ENCODE peak calls at places on chromosome 15, in seven cellular contexts. One of them, this sample, is unnamed.

GRCh38 chr15:23075927-23076326 is 36.6 kb upstream of the TUBGCP5 start:
- DNase-seq in cardiac muscle cell: no peak
- DNase-seq in fibroblast of the aortic adventitia: no peak
- DNase-seq in GM06990: no peak
- DNase-seq in BE2C: no peak
- DNase-seq in AG09309: no peak
- DNase-seq in mammary epithelial cell: no peak
- DNase-seq in this sample: no peak

GRCh38 chr15:25763206-25763880 is 99.8 kb downstream of the ATP10A start:
- DNase-seq in cardiac muscle cell: no peak
- DNase-seq in fibroblast of the aortic adventitia: no peak
- DNase-seq in GM06990: no peak
- DNase-seq in BE2C: no peak
- DNase-seq in AG09309: no peak
- DNase-seq in mammary epithelial cell: no peak
- DNase-seq in this sample: no peak

GRCh38 chr15:77021088-77021481 is 26.2 kb downstream of the PSTPIP1 start:
- DNase-seq in cardiac muscle cell: peak
- DNase-seq in fibroblast of the aortic adventitia: no peak
- DNase-seq in GM06990: no peak
- DNase-seq in BE2C: peak
- DNase-seq in AG09309: no peak
- DNase-seq in mammary epithelial cell: no peak
- DNase-seq in this sample: no peak

GRCh38 chr15:90780916-90781315 is 63.8 kb downstream of the BLM start:
- DNase-seq in cardiac muscle cell: no peak
- DNase-seq in fibroblast of the aortic adventitia: no peak
- DNase-seq in GM06990: no peak
- DNase-seq in BE2C: no peak
- DNase-seq in AG09309: no peak
- DNase-seq in mammary epithelial cell: no peak
- DNase-seq in this sample: peak

GRCh38 chr15:51814616-51815015 is 14.8 kb upstream of the TMOD3 start:
- DNase-seq in cardiac muscle cell: no peak
- DNase-seq in fibroblast of the aortic adventitia: no peak
- DNase-seq in GM06990: no peak
- DNase-seq in BE2C: no peak
- DNase-seq in AG09309: no peak
- DNase-seq in mammary epithelial cell: no peak
- DNase-seq in this sample: no peak

GRCh38 chr15:64224508-64224907 is 61.7 kb upstream of the PPIB start:
- DNase-seq in cardiac muscle cell: peak
- DNase-seq in fibroblast of the aortic adventitia: peak
- DNase-seq in GM06990: no peak
- DNase-seq in BE2C: peak
- DNase-seq in AG09309: peak
- DNase-seq in mammary epithelial cell: peak
- DNase-seq in this sample: no peak

GRCh38 chr15:75925440-75925839 is 21.8 kb downstream of the FBXO22 start:
- DNase-seq in cardiac muscle cell: no peak
- DNase-seq in fibroblast of the aortic adventitia: no peak
- DNase-seq in GM06990: no peak
- DNase-seq in BE2C: no peak
- DNase-seq in AG09309: no peak
- DNase-seq in mammary epithelial cell: no peak
- DNase-seq in this sample: no peak

GRCh38 chr15:33200444-33200843 is 5.9 kb upstream of the FMN1 start:
- DNase-seq in cardiac muscle cell: no peak
- DNase-seq in fibroblast of the aortic adventitia: no peak
- DNase-seq in GM06990: no peak
- DNase-seq in BE2C: no peak
- DNase-seq in AG09309: no peak
- DNase-seq in mammary epithelial cell: no peak
- DNase-seq in this sample: no peak

GRCh38 chr15:30953731-30954378 is 37.6 kb downstream of the MTMR10 start:
- DNase-seq in cardiac muscle cell: no peak
- DNase-seq in fibroblast of the aortic adventitia: peak
- DNase-seq in GM06990: no peak
- DNase-seq in BE2C: no peak
- DNase-seq in AG09309: peak
- DNase-seq in mammary epithelial cell: peak
- DNase-seq in this sample: no peak

GRCh38 chr15:88247914-88248313 is 8.6 kb downstream of the NTRK3 start:
- DNase-seq in cardiac muscle cell: no peak
- DNase-seq in fibroblast of the aortic adventitia: no peak
- DNase-seq in GM06990: no peak
- DNase-seq in BE2C: no peak
- DNase-seq in AG09309: no peak
- DNase-seq in mammary epithelial cell: no peak
- DNase-seq in this sample: no peak

GRCh38 chr15:50884583-50884982 is 23.9 kb upstream of the AP4E1 start:
- DNase-seq in cardiac muscle cell: no peak
- DNase-seq in fibroblast of the aortic adventitia: peak
- DNase-seq in GM06990: no peak
- DNase-seq in BE2C: no peak
- DNase-seq in AG09309: peak
- DNase-seq in mammary epithelial cell: peak
- DNase-seq in this sample: no peak

GRCh38 chr15:49223536-49224274 is 53.7 kb downstream of the GALK2 start:
- DNase-seq in cardiac muscle cell: no peak
- DNase-seq in fibroblast of the aortic adventitia: no peak
- DNase-seq in GM06990: no peak
- DNase-seq in BE2C: no peak
- DNase-seq in AG09309: no peak
- DNase-seq in mammary epithelial cell: no peak
- DNase-seq in this sample: no peak

GRCh38 chr15:96029172-96029571 is 301.3 kb upstream of the NR2F2 start:
- DNase-seq in cardiac muscle cell: no peak
- DNase-seq in fibroblast of the aortic adventitia: no peak
- DNase-seq in GM06990: no peak
- DNase-seq in BE2C: no peak
- DNase-seq in AG09309: no peak
- DNase-seq in mammary epithelial cell: no peak
- DNase-seq in this sample: no peak

GRCh38 chr15:86054338-86054737 is 25.3 kb upstream of the AGBL1 start:
- DNase-seq in cardiac muscle cell: no peak
- DNase-seq in fibroblast of the aortic adventitia: no peak
- DNase-seq in GM06990: no peak
- DNase-seq in BE2C: no peak
- DNase-seq in AG09309: no peak
- DNase-seq in mammary epithelial cell: no peak
- DNase-seq in this sample: no peak

GRCh38 chr15:63234479-63234878 is 42.9 kb upstream of the APH1B start:
- DNase-seq in cardiac muscle cell: no peak
- DNase-seq in fibroblast of the aortic adventitia: peak
- DNase-seq in GM06990: no peak
- DNase-seq in BE2C: no peak
- DNase-seq in AG09309: no peak
- DNase-seq in mammary epithelial cell: peak
- DNase-seq in this sample: no peak

GRCh38 chr15:99123706-99124451 is 19.0 kb downstream of the SYNM start:
- DNase-seq in cardiac muscle cell: peak
- DNase-seq in fibroblast of the aortic adventitia: peak
- DNase-seq in GM06990: no peak
- DNase-seq in BE2C: peak
- DNase-seq in AG09309: peak
- DNase-seq in mammary epithelial cell: peak
- DNase-seq in this sample: no peak

GRCh38 chr15:74489518-74490338 is 28.8 kb upstream of the UBL7 start:
- DNase-seq in cardiac muscle cell: peak
- DNase-seq in fibroblast of the aortic adventitia: peak
- DNase-seq in GM06990: peak
- DNase-seq in BE2C: peak
- DNase-seq in AG09309: no peak
- DNase-seq in mammary epithelial cell: peak
- DNase-seq in this sample: peak

GRCh38 chr15:36331531-36332275 is 247.7 kb upstream of the CDIN1 start:
- DNase-seq in cardiac muscle cell: no peak
- DNase-seq in fibroblast of the aortic adventitia: peak
- DNase-seq in GM06990: no peak
- DNase-seq in BE2C: no peak
- DNase-seq in AG09309: peak
- DNase-seq in mammary epithelial cell: no peak
- DNase-seq in this sample: no peak

GRCh38 chr15:63189955-63190691 is 717 bp downstream of the RAB8B start:
- DNase-seq in cardiac muscle cell: no peak
- DNase-seq in fibroblast of the aortic adventitia: peak
- DNase-seq in GM06990: no peak
- DNase-seq in BE2C: no peak
- DNase-seq in AG09309: no peak
- DNase-seq in mammary epithelial cell: no peak
- DNase-seq in this sample: no peak

GRCh38 chr15:45773149-45773548 is 138.3 kb downstream of the SQOR start:
- DNase-seq in cardiac muscle cell: no peak
- DNase-seq in fibroblast of the aortic adventitia: no peak
- DNase-seq in GM06990: no peak
- DNase-seq in BE2C: no peak
- DNase-seq in AG09309: no peak
- DNase-seq in mammary epithelial cell: peak
- DNase-seq in this sample: no peak

GRCh38 chr15:39874890-39875549 is 45.0 kb downstream of the GPR176 start:
- DNase-seq in cardiac muscle cell: peak
- DNase-seq in fibroblast of the aortic adventitia: peak
- DNase-seq in GM06990: peak
- DNase-seq in BE2C: peak
- DNase-seq in AG09309: no peak
- DNase-seq in mammary epithelial cell: peak
- DNase-seq in this sample: peak
- TF ChIP-seq CTCF in cardiac muscle cell: peak
- TF ChIP-seq CTCF in fibroblast of the aortic adventitia: peak
- TF ChIP-seq CTCF in GM06990: peak
- TF ChIP-seq CTCF in BE2C: peak
- TF ChIP-seq CTCF in AG09309: peak
- TF ChIP-seq CTCF in mammary epithelial cell: peak
- TF ChIP-seq CTCF in this sample: peak

DNA sequence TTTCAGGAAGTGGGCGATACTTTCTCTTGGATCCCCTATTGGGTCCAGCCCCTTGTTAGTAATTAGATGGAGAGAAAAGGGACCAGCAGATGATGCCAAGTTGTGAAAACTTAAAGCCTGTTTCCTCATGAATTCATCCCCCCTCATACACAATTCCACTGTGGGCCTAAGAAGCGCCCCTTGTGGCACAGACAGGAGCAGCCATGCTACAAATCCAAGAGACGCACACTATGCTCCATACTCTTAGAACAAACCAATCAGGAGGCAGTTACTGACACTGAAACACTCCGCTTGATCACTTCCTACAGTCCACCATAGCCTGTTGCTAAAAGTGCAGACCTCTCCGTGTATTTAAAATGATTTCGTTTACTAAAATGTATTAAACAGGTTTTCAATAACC is 111.3 kb upstream of the ARRDC4 start:
- DNase-seq in cardiac muscle cell: no peak
- DNase-seq in fibroblast of the aortic adventitia: no peak
- DNase-seq in GM06990: no peak
- DNase-seq in BE2C: no peak
- DNase-seq in AG09309: no peak
- DNase-seq in mammary epithelial cell: no peak
- DNase-seq in this sample: no peak
- TF ChIP-seq CTCF in cardiac muscle cell: no peak
- TF ChIP-seq CTCF in fibroblast of the aortic adventitia: no peak
- TF ChIP-seq CTCF in GM06990: no peak
- TF ChIP-seq CTCF in BE2C: peak
- TF ChIP-seq CTCF in AG09309: no peak
- TF ChIP-seq CTCF in mammary epithelial cell: no peak
- TF ChIP-seq CTCF in this sample: no peak

DNA sequence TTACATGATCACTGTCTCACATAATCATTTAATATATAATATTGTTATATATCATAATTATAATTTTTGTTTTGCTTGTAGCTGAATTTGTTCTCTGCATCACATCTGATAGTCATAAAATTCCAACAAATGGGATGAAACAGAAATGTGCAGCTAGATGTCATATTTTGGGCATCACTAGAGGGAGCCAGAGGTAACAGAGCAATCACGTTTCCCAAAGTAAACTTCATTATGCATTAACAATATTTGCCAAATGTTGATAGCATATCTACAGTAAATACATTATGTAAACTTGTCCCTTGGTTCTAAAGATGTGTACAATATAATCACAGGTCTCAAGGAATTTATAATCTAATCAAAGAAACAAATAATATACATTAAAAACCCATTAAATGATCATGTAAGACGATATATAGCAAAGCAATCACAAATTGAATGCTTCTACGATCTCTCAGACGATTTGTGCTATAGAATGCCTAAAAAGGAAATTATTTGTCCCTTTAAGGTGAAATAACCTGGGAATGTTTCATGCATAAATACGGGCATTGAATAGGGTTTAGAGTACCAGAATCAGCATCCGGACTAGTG is 234.2 kb upstream of the MCTP2 start:
- DNase-seq in cardiac muscle cell: peak
- DNase-seq in fibroblast of the aortic adventitia: peak
- DNase-seq in GM06990: no peak
- DNase-seq in BE2C: peak
- DNase-seq in AG09309: peak
- DNase-seq in mammary epithelial cell: peak
- DNase-seq in this sample: no peak
- TF ChIP-seq CTCF in cardiac muscle cell: peak
- TF ChIP-seq CTCF in fibroblast of the aortic adventitia: peak
- TF ChIP-seq CTCF in GM06990: peak
- TF ChIP-seq CTCF in BE2C: peak
- TF ChIP-seq CTCF in AG09309: peak
- TF ChIP-seq CTCF in mammary epithelial cell: peak
- TF ChIP-seq CTCF in this sample: peak

GRCh38 chr15:78244101-78244500 is 9.7 kb upstream of the ACSBG1 start:
- DNase-seq in cardiac muscle cell: no peak
- DNase-seq in fibroblast of the aortic adventitia: no peak
- DNase-seq in GM06990: no peak
- DNase-seq in BE2C: no peak
- DNase-seq in AG09309: no peak
- DNase-seq in mammary epithelial cell: no peak
- DNase-seq in this sample: no peak

GRCh38 chr15:78243076-78243475 is 8.7 kb upstream of the ACSBG1 start:
- DNase-seq in cardiac muscle cell: no peak
- DNase-seq in fibroblast of the aortic adventitia: no peak
- DNase-seq in GM06990: no peak
- DNase-seq in BE2C: no peak
- DNase-seq in AG09309: no peak
- DNase-seq in mammary epithelial cell: no peak
- DNase-seq in this sample: no peak

GRCh38 chr15:78243491-78243941 is 9.2 kb upstream of the ACSBG1 start:
- DNase-seq in cardiac muscle cell: peak
- DNase-seq in fibroblast of the aortic adventitia: peak
- DNase-seq in GM06990: no peak
- DNase-seq in BE2C: peak
- DNase-seq in AG09309: no peak
- DNase-seq in mammary epithelial cell: peak
- DNase-seq in this sample: no peak

GRCh38 chr15:78241017-78241416 is 6.7 kb upstream of the ACSBG1 start:
- DNase-seq in cardiac muscle cell: peak
- DNase-seq in fibroblast of the aortic adventitia: peak
- DNase-seq in GM06990: peak
- DNase-seq in BE2C: peak
- DNase-seq in AG09309: peak
- DNase-seq in mammary epithelial cell: peak
- DNase-seq in this sample: peak

DNA sequence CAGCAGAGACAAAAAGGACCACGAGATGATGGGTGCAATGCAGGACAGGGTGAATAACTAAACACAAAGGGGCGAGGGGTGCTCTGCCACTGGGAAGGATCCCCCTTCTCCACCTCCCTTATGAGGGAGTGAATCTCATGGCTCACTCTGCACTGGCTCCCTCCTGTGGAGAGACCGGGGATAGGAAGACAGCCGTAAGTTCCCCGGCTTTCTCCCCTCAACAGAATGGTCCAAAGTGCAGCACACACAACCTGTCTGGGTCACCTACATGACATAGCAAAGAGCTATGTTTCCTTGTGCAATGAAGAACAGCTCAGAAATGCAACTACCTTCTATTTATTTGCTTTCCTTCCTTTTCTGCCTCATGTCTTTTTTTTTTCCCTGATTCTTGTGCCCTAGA is 7.8 kb upstream of the ACSBG1 start:
- DNase-seq in cardiac muscle cell: peak
- DNase-seq in fibroblast of the aortic adventitia: no peak
- DNase-seq in GM06990: no peak
- DNase-seq in BE2C: peak
- DNase-seq in AG09309: no peak
- DNase-seq in mammary epithelial cell: no peak
- DNase-seq in this sample: no peak
- TF ChIP-seq CTCF in cardiac muscle cell: peak
- TF ChIP-seq CTCF in fibroblast of the aortic adventitia: peak
- TF ChIP-seq CTCF in GM06990: peak
- TF ChIP-seq CTCF in BE2C: peak
- TF ChIP-seq CTCF in AG09309: peak
- TF ChIP-seq CTCF in mammary epithelial cell: peak
- TF ChIP-seq CTCF in this sample: no peak

This sample was measured in GM10248.